ENCODE peak calls at places on chromosome 9, in seven cellular contexts. F, M, G, Z, K, P and E are unnamed samples.

GRCh38 chr9:26266111-26266791 is 588.0 kb upstream of the TUSC1 start:
- DNase-seq in F (no peak), M (no peak), G (no peak), Z (no peak), K (no peak), P (peak), E (no peak)

GRCh38 chr9:35867538-35867937 is 2.7 kb downstream of the OR13J1 start:
- DNase-seq in F (no peak), M (no peak), G (no peak), Z (no peak), K (no peak), P (no peak), E (no peak)

GRCh38 chr9:81898851-81899250 is 29.4 kb upstream of the SPATA31D4 start:
- DNase-seq in F (no peak), M (no peak), G (no peak), Z (no peak), K (no peak), P (no peak), E (no peak)

GRCh38 chr9:135501261-135502167 is 1.0 kb downstream of the MRPS2 start:
- DNase-seq in F (no peak), M (no peak), G (no peak), Z (no peak), K (peak), P (peak), E (no peak)

GRCh38 chr9:16869140-16869903 is 1.1 kb downstream of the BNC2 start:
- DNase-seq in F (no peak), M (peak), G (no peak), Z (peak), K (peak), P (no peak), E (no peak)

GRCh38 chr9:95092321-95093072 is 225.0 kb downstream of the FANCC start:
- DNase-seq in F (no peak), M (no peak), G (no peak), Z (peak), K (no peak), P (peak), E (no peak)

GRCh38 chr9:1173211-1173610 is 123.1 kb downstream of the DMRT2 start:
- DNase-seq in F (no peak), M (no peak), G (no peak), Z (no peak), K (no peak), P (peak), E (no peak)

GRCh38 chr9:72592501-72593403 is 71.3 kb downstream of the TMC1 start:
- DNase-seq in F (no peak), M (peak), G (peak), Z (peak), K (peak), P (peak), E (no peak)

GRCh38 chr9:29640507-29640906 is 2067.2 kb upstream of the C9orf72 start:
- DNase-seq in F (no peak), M (no peak), G (no peak), Z (no peak), K (no peak), P (no peak), E (no peak)

GRCh38 chr9:109967651-109968331 is 187.8 kb downstream of the PALM2AKAP2 start:
- DNase-seq in F (no peak), M (no peak), G (no peak), Z (no peak), K (no peak), P (no peak), E (no peak)

GRCh38 chr9:138043061-138043410 is 165.5 kb downstream of the CACNA1B start:
- DNase-seq in F (no peak), M (no peak), G (no peak), Z (no peak), K (no peak), P (no peak), E (peak)

GRCh38 chr9:134522976-134523375 is 118.6 kb upstream of the COL5A1 start:
- DNase-seq in F (no peak), M (no peak), G (no peak), Z (no peak), K (no peak), P (no peak), E (no peak)

GRCh38 chr9:61665330-61665751 is 475.5 kb downstream of the SPATA31A7 start:
- DNase-seq in F (no peak), M (no peak), G (no peak), Z (no peak), K (no peak), P (no peak), E (no peak)

GRCh38 chr9:136029556-136029955 is 65.5 kb downstream of the NACC2 start:
- DNase-seq in F (no peak), M (no peak), G (no peak), Z (no peak), K (peak), P (no peak), E (peak)

GRCh38 chr9:79480639-79481038 is 91.1 kb upstream of the TLE4 start:
- DNase-seq in F (no peak), M (no peak), G (no peak), Z (no peak), K (no peak), P (no peak), E (no peak)

GRCh38 chr9:69496803-69497450 is 171.9 kb downstream of the ENTREP1 start:
- DNase-seq in F (no peak), M (no peak), G (no peak), Z (no peak), K (no peak), P (no peak), E (no peak)

GRCh38 chr9:129146441-129146933 is 31.6 kb downstream of the IER5L start:
- DNase-seq in F (no peak), M (peak), G (no peak), Z (no peak), K (no peak), P (no peak), E (no peak)

GRCh38 chr9:28774433-28775029 is 1201.2 kb upstream of the C9orf72 start:
- DNase-seq in F (no peak), M (peak), G (no peak), Z (peak), K (no peak), P (peak), E (no peak)

GRCh38 chr9:112487008-112487798 is 576 bp downstream of the KIAA1958 start:
- DNase-seq in F (peak), M (peak), G (no peak), Z (peak), K (peak), P (peak), E (peak)

GRCh38 chr9:2469681-2470141 is 151.9 kb upstream of the VLDLR start:
- DNase-seq in F (peak), M (no peak), G (no peak), Z (no peak), K (peak), P (peak), E (no peak)

GRCh38 chr9:127368852-127369402 is 28.0 kb upstream of the SLC2A8 start:
- DNase-seq in F (no peak), M (no peak), G (no peak), Z (no peak), K (no peak), P (no peak), E (no peak)

GRCh38 chr9:129362287-129363098 is 184.4 kb upstream of the IER5L start:
- DNase-seq in F (no peak), M (peak), G (no peak), Z (no peak), K (no peak), P (no peak), E (no peak)

GRCh38 chr9:78714591-78714990 is 417.7 kb downstream of the PSAT1 start:
- DNase-seq in F (no peak), M (no peak), G (no peak), Z (no peak), K (no peak), P (peak), E (no peak)

GRCh38 chr9:135864447-135865049 is 42.8 kb downstream of the CAMSAP1 start:
- DNase-seq in F (peak), M (peak), G (no peak), Z (peak), K (peak), P (peak), E (peak)

DNA sequence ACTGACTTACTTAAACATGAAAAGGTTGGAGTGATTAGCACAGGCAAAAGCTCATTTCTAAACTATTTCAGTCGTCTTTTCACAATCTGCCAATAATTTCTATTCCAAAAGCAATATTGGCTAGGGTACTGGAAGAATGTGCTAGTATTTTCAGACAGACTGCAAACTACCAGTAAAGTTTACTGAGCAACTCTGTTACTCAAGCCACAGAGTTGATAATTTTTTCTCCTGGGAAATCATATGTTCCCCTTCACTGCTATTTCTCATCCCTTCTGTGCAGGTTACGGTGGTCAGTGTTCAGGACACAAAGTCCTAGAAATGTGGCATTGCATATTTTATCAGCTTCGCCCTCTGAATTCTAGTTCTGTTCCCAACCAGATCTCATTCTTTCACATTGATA is 343.3 kb upstream of the TNC start:
- DNase-seq in F (no peak), M (no peak), G (no peak), Z (no peak), K (no peak), P (no peak), E (no peak)
- H3K27ac ChIP-seq in F (peak), M (no peak), G (no peak), Z (no peak), K (no peak), P (no peak), E (no peak)

GRCh38 chr9:114505187-114506081 is at the start of gene WHRN:
- DNase-seq in F (peak), M (peak), G (no peak), Z (peak), K (peak), P (peak), E (peak)
- H3K27ac ChIP-seq in F (no peak), M (peak), G (peak), Z (no peak), K (peak), P (peak), E (no peak)

GRCh38 chr9:92467511-92467910 is 14.8 kb downstream of the ASPN start:
- DNase-seq in F (no peak), M (no peak), G (no peak), Z (no peak), K (no peak), P (peak), E (no peak)

GRCh38 chr9:92463989-92464388 is 18.3 kb downstream of the ASPN start:
- DNase-seq in F (no peak), M (peak), G (no peak), Z (no peak), K (no peak), P (peak), E (no peak)

GRCh38 chr9:92468206-92468605 is 14.1 kb downstream of the ASPN start:
- DNase-seq in F (no peak), M (no peak), G (no peak), Z (no peak), K (no peak), P (peak), E (no peak)

GRCh38 chr9:92467041-92467440 is 15.3 kb downstream of the ASPN start:
- DNase-seq in F (no peak), M (no peak), G (no peak), Z (no peak), K (no peak), P (no peak), E (no peak)

GRCh38 chr9:92463387-92463786 is 18.9 kb downstream of the ASPN start:
- DNase-seq in F (no peak), M (no peak), G (no peak), Z (no peak), K (no peak), P (no peak), E (no peak)
- H3K27ac ChIP-seq in F (peak), M (no peak), G (no peak), Z (no peak), K (no peak), P (peak), E (peak)

GRCh38 chr9:90808890-90809685 is 7.5 kb downstream of the SYK start:
- DNase-seq in F (no peak), M (no peak), G (no peak), Z (no peak), K (no peak), P (no peak), E (no peak)
- H3K27ac ChIP-seq in F (no peak), M (no peak), G (no peak), Z (no peak), K (no peak), P (no peak), E (no peak)

GRCh38 chr9:123087359-123087888 is 54.0 kb downstream of the GPR21 start:
- DNase-seq in F (no peak), M (no peak), G (no peak), Z (no peak), K (no peak), P (no peak), E (no peak)
- H3K27ac ChIP-seq in F (no peak), M (no peak), G (no peak), Z (no peak), K (no peak), P (no peak), E (no peak)

DNA sequence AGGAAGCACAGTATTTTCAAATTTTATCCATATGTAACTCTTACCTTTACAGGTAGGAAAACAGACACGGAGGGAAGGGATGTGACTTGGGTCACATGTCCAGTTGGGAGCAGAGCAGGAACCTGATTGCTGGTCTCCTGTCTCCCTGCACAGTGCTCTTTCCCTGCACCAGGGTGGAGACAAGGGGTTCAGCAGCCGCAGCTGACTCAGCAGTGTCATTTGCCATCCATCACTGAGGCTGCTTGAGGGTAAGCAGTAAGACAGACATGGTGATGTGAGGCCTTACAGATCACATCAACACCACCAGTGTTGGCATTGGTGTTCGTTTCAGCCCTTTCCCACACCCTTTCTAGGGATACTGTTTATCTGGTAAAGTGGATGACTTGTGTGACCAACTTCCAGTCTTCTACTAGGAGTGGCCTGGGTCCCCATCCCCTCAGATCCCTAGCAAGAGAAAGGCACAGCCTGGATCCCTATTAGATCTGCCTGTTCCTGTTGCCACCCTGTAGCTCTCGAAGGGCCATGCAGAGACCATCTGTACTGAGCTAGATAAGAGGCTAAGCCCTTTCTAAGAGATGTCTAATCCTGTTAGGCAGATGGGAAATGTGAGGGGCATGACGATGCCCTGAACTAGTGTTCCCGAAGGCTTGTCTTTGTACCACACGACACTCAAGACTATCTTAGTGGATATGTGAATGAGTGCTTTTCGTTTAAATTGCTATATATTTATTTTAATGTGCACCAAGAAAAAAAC is 29.1 kb downstream of the FRMPD1 start:
- DNase-seq in F (no peak), M (no peak), G (no peak), Z (no peak), K (no peak), P (no peak), E (no peak)
- H3K27ac ChIP-seq in F (no peak), M (no peak), G (no peak), Z (no peak), K (no peak), P (no peak), E (no peak)

GRCh38 chr9:120385606-120386389 is 194.2 kb downstream of the CDK5RAP2 start:
- DNase-seq in F (no peak), M (no peak), G (no peak), Z (no peak), K (no peak), P (no peak), E (no peak)
- H3K27ac ChIP-seq in F (no peak), M (peak), G (no peak), Z (no peak), K (no peak), P (no peak), E (no peak)